ENCODE peak calls at places on chromosome 7, in eight cellular contexts. E is OCI-LY7; H is fibroblast of lung; U is AG09309; G is astrocyte of the spinal cord; I is CD4-positive, alpha-beta T cell; M is AG10803; Z is left ventricle myocardium inferior. C is an unnamed sample.

GRCh38 chr7:9557853-9558252 is 1124.4 kb downstream of the NXPH1 start:
- DNase-seq in G (no peak), M (no peak), U (no peak), H (no peak), I (no peak), E (no peak), Z (no peak), C (no peak)

GRCh38 chr7:70218006-70218405 is 619.7 kb downstream of the AUTS2 start:
- DNase-seq in Z (no peak), E (no peak), H (no peak), G (no peak), I (no peak), U (no peak), M (no peak), C (no peak)

GRCh38 chr7:30925117-30925516 is 13.5 kb downstream of the AQP1 start:
- DNase-seq in H (no peak), Z (no peak), I (no peak), E (no peak), M (no peak), G (no peak), U (no peak), C (no peak)

GRCh38 chr7:121019018-121019417 is 30.5 kb downstream of the CPED1 start:
- DNase-seq in Z (no peak), E (no peak), U (no peak), H (peak; percentile 81), G (peak; percentile 50), I (no peak), M (peak; percentile 73), C (no peak)

GRCh38 chr7:87874066-87874465 is 2.1 kb downstream of the SLC25A40 start:
- DNase-seq in G (no peak), E (peak; percentile 42), Z (no peak), M (no peak), H (no peak), I (no peak), U (no peak), C (no peak)

GRCh38 chr7:74043523-74043951 is 15.6 kb downstream of the ELN start:
- DNase-seq in H (peak; percentile 59), U (no peak), Z (no peak), I (no peak), M (peak; percentile 62), G (peak; percentile 73), E (no peak), C (no peak)

GRCh38 chr7:465710-466400 is 53.8 kb downstream of the PDGFA start:
- DNase-seq in M (no peak), E (no peak), Z (no peak), G (no peak), H (no peak), I (no peak), U (no peak), C (no peak)

GRCh38 chr7:1262441-1262840 is 29.8 kb downstream of the UNCX start:
- DNase-seq in U (no peak), H (no peak), I (no peak), Z (no peak), E (no peak), G (no peak), M (no peak), C (no peak)

GRCh38 chr7:158431941-158432347 is 155.7 kb downstream of the PTPRN2 start:
- DNase-seq in H (peak; percentile 41), Z (peak; percentile 41), M (no peak), U (no peak), I (no peak), G (peak; percentile 87), E (no peak), C (no peak)

GRCh38 chr7:128773604-128774003 is 2.0 kb downstream of the OPN1SW start:
- DNase-seq in H (no peak), I (no peak), Z (no peak), G (no peak), M (no peak), E (no peak), U (no peak), C (no peak)

GRCh38 chr7:139340037-139340807 is 915 bp upstream of the FMC1 start:
- DNase-seq in I (peak; percentile 96), Z (peak; percentile 97), G (peak; percentile 100), M (peak; percentile 99), E (peak; percentile 99), H (peak; percentile 99), U (peak; percentile 99), C (peak; percentile 93)

GRCh38 chr7:139340808-139341057 is 404 bp upstream of the FMC1 start:
- DNase-seq in G (no peak), H (no peak), I (no peak), E (no peak), Z (no peak), M (no peak), U (no peak), C (no peak)

GRCh38 chr7:139341776-139342244 is 673 bp downstream of the FMC1 start:
- DNase-seq in U (peak; percentile 67), H (no peak), G (no peak), E (no peak), M (no peak), Z (no peak), I (no peak), C (no peak)

GRCh38 chr7:139339698-139340036 is 1.5 kb upstream of the FMC1 start:
- DNase-seq in U (no peak), G (no peak), H (no peak), I (no peak), Z (no peak), E (no peak), M (no peak), C (no peak)

DNA sequence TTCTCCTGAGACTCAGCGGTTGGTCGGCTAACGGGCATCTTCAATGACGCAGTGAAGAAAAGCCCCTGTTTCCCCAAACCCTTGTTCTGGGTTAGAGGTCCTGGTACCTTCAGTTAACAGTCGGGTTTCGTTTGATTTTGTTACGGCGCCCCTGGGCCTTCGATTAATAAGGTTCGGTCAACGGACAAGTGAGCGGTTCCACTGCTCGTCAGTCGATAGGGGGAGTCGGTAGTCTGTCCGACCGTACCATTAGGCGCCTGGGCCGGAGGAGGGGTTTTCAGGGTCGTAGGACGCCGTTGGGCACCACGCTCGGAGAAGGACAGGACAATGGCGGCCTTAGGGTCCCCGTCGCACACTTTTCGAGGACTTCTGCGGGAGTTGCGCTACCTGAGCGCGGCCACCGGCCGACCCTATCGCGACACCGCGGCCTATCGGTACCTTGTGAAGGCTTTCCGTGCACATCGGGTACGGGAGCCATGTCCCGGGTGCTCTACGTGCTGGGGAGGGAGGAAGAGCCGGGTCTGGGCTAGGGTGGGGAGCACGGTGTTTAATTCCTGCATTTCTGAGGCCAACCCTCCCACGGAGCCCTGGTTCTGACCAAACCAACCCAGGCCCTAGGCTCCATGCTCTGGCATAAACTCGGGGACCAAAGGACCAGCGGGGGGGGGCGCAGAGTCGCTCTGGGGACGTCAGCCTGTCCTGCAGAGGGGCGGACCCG is at the start of gene FMC1:
- DNase-seq in H (peak; percentile 93), Z (peak; percentile 92), I (peak; percentile 76), U (peak; percentile 81), G (peak; percentile 96), M (peak; percentile 94), E (peak; percentile 93), C (peak; percentile 83)
- TF ChIP-seq CTCF in H (peak; percentile 26), Z (peak; percentile 56), I (peak; percentile 47), U (peak; percentile 32), G (peak; percentile 29), M (peak; percentile 44), E (peak; percentile 40), C (peak; percentile 52)

GRCh38 chr7:151632750-151633515 is 113.2 kb upstream of the RHEB start:
- DNase-seq in U (no peak), E (peak; percentile 52), M (peak; percentile 56), G (peak; percentile 52), I (peak; percentile 35), H (peak; percentile 55), Z (peak; percentile 57), C (peak; percentile 71)

GRCh38 chr7:151629873-151630272 is 110.2 kb upstream of the RHEB start:
- DNase-seq in U (no peak), G (no peak), H (no peak), M (no peak), E (no peak), I (no peak), Z (no peak), C (no peak)

GRCh38 chr7:151631968-151632749 is 112.5 kb upstream of the RHEB start:
- DNase-seq in U (no peak), G (peak; percentile 75), I (peak; percentile 90), H (peak; percentile 74), E (peak; percentile 86), M (peak; percentile 80), Z (peak; percentile 84), C (peak; percentile 89)

GRCh38 chr7:151630349-151630748 is 110.7 kb upstream of the RHEB start:
- DNase-seq in Z (no peak), U (no peak), H (no peak), I (no peak), M (no peak), G (no peak), E (no peak), C (no peak)

GRCh38 chr7:151631149-151631967 is 111.7 kb upstream of the RHEB start:
- DNase-seq in E (peak; percentile 50), Z (no peak), U (no peak), I (no peak), M (no peak), G (no peak), H (peak; percentile 39), C (no peak)
- TF ChIP-seq CTCF in E (peak; percentile 39), Z (no peak), U (peak; percentile 19), I (no peak), M (peak; percentile 32), G (peak; percentile 14), H (no peak), C (no peak)

DNA sequence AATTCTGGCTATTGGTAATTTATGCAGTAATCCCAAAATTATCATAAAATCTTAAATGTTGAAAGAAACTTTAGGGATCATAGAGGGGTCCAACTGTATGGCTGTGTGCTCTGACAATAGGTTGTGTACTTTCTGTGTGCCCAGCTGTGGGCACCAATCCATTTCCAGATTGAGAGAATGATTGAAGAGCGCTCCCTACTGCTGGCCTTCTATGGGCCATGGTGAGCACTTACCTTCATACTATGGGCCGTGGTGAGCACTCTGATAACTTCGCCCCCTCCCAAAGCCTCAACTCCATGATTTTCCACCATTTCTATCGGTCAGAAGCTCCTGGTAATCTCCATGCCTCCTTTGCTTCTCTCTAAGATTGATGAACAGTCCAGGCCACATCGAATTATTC is 118.6 kb downstream of the STRA8 start:
- DNase-seq in G (no peak), E (no peak), H (no peak), Z (no peak), U (no peak), M (no peak), I (no peak), C (no peak)
- TF ChIP-seq CTCF in G (no peak), E (no peak), H (no peak), Z (no peak), U (no peak), M (no peak), I (no peak), C (no peak)

GRCh38 chr7:124702385-124702784 is 63.2 kb downstream of the GPR37 start:
- DNase-seq in M (no peak), E (no peak), G (peak; percentile 42), Z (no peak), I (no peak), U (no peak), H (peak; percentile 49), C (no peak)

GRCh38 chr7:124698964-124699363 is 66.6 kb downstream of the GPR37 start:
- DNase-seq in H (no peak), I (no peak), E (no peak), M (no peak), U (no peak), G (no peak), Z (no peak), C (no peak)

GRCh38 chr7:124701955-124702354 is 63.6 kb downstream of the GPR37 start:
- DNase-seq in M (peak; percentile 7), Z (no peak), H (peak; percentile 8), U (no peak), I (no peak), E (no peak), G (peak; percentile 15), C (no peak)

GRCh38 chr7:124697746-124698145 is 67.8 kb downstream of the GPR37 start:
- DNase-seq in U (no peak), Z (no peak), G (no peak), M (no peak), H (no peak), E (no peak), I (no peak), C (no peak)

GRCh38 chr7:124700655-124701054 is 64.9 kb downstream of the GPR37 start:
- DNase-seq in H (peak; percentile 54), G (peak; percentile 11), I (no peak), M (no peak), U (no peak), E (no peak), Z (no peak), C (no peak)
- TF ChIP-seq CTCF in H (no peak), G (no peak), I (no peak), M (no peak), U (no peak), E (no peak), Z (no peak), C (no peak)